ENCODE peak calls at places on chromosomes 2 and 18, in four cellular contexts. E is fibroblast of lung, O is lower lobe of right lung, Z is colonic mucosa. N is an unnamed sample. For H3K4me1, the result is how much of the 10 kb centered on the place peaks cover.

GRCh38 chr2:74577448-74577847 is 22.9 kb downstream of the DOK1 start:
- DNase-seq in O (no peak), E (no peak), Z (no peak), N (no peak)

GRCh38 chr2:165576409-165576808 is 106.9 kb downstream of the CSRNP3 start:
- DNase-seq in Z (no peak), E (no peak), O (no peak), N (no peak)

GRCh38 chr2:29189052-29189451 is 73.8 kb downstream of the CLIP4 start:
- DNase-seq in O (no peak), E (no peak), Z (no peak), N (no peak)

GRCh38 chr2:71897145-71897495 is 250.5 kb downstream of the CYP26B1 start:
- DNase-seq in Z (no peak), E (no peak), O (no peak), N (no peak)

GRCh38 chr2:236889081-236889780 is 196.5 kb upstream of the COPS8 start:
- DNase-seq in E (no peak), Z (no peak), O (no peak), N (no peak)

GRCh38 chr18:13892098-13892497 is 23.2 kb downstream of the MC2R start:
- DNase-seq in E (no peak), O (no peak), Z (no peak), N (no peak)

GRCh38 chr18:64119916-64120315 is 29.0 kb downstream of the LINC00305 start:
- DNase-seq in O (no peak), Z (no peak), E (no peak), N (no peak)

GRCh38 chr2:231714639-231715498 is 6.5 kb downstream of the PTMA start:
- DNase-seq in E (peak), O (peak), Z (peak), N (peak)

GRCh38 chr2:105537466-105537865 is 138.6 kb upstream of the FHL2 start:
- DNase-seq in O (no peak), Z (no peak), E (no peak), N (no peak)

GRCh38 chr2:183037281-183037659 is 987 bp downstream of the NCKAP1 start:
- DNase-seq in Z (no peak), O (no peak), E (peak), N (no peak)

GRCh38 chr18:13570216-13570615 is 156.1 kb downstream of the FAM210A start:
- DNase-seq in O (no peak), E (no peak), Z (no peak), N (no peak)

GRCh38 chr2:88350641-88351601 is 101.6 kb downstream of the FOXI3 start:
- DNase-seq in E (peak), Z (peak), O (peak), N (peak)

GRCh38 chr18:48165104-48165866 is 234.8 kb upstream of the SMAD2 start:
- DNase-seq in O (no peak), E (no peak), Z (peak), N (peak)

GRCh38 chr18:68665623-68666022 is 49.3 kb downstream of the TMX3 start:
- DNase-seq in E (no peak), Z (no peak), O (no peak), N (no peak)

GRCh38 chr2:12501469-12502147 is 215.1 kb upstream of the TRIB2 start:
- DNase-seq in Z (no peak), O (peak), E (no peak), N (peak)

GRCh38 chr2:106130251-106130998 is 63.7 kb downstream of the UXS1 start:
- DNase-seq in E (no peak), Z (peak), O (no peak), N (peak)

GRCh38 chr2:40120021-40120420 is 331.9 kb downstream of the SLC8A1 start:
- DNase-seq in E (no peak), Z (no peak), O (no peak), N (no peak)

GRCh38 chr2:81658227-81658626 is 1353.7 kb upstream of the LRRTM1 start:
- DNase-seq in Z (no peak), E (no peak), O (no peak), N (no peak)

GRCh38 chr2:46239847-46240181 is 57.4 kb upstream of the EPAS1 start:
- DNase-seq in E (no peak), O (no peak), Z (no peak), N (no peak)

GRCh38 chr18:73975266-73975665 is 172.4 kb downstream of the FBXO15 start:
- DNase-seq in Z (no peak), O (no peak), E (peak), N (no peak)

GRCh38 chr2:38075436-38076249 is at the start of gene CYP1B1:
- DNase-seq in O (peak), E (no peak), Z (peak), N (no peak)

GRCh38 chr2:191176305-191176704 is 25.5 kb upstream of the STAT4 start:
- DNase-seq in Z (no peak), O (no peak), E (no peak), N (no peak)

GRCh38 chr2:134737671-134738070 is 18.9 kb upstream of the TMEM163 start:
- DNase-seq in E (no peak), Z (no peak), O (no peak), N (no peak)

GRCh38 chr2:57516740-57517340 is 529.8 kb upstream of the VRK2 start:
- DNase-seq in Z (no peak), O (no peak), E (peak), N (no peak)

GRCh38 chr2:160306985-160307384 is 106.9 kb upstream of the ITGB6 start:
- DNase-seq in E (peak), Z (no peak), O (no peak), N (no peak)

GRCh38 chr2:72999729-73000725 is 71.5 kb downstream of the SFXN5 start:
- DNase-seq in E (peak), O (no peak), Z (no peak), N (no peak)

DNA sequence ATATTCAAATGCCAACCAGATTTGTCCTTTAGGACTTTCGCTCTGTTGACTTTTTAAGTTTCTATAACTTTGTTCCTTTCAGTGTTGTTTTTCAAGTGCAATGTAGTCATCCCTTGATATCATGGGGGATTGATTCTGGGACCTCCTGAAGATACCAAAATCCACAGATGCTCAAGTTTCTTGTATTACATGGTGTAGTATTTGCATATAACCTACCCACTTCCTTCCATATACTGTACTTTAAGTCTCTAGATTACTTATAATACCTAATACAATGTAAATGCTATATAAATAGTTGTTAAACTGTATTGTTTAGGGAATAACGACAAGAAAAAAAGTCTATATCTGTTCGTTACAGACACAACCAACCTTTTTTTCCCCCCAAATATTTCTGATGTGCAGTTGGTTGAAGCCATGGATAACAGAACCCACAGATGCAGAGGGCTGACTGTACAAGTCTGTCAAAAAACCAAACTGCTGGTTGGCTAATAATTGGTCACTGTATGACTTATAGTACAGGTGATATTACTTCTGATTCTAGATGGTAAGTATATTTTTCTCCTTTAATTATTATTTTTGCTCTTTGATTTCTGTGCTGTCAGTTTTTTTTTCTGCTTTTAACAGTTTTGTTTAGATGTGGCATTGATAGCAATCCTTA is 201.7 kb upstream of the STON1 start:
- DNase-seq in O (no peak), E (no peak), Z (no peak), N (no peak)
- H3K4me1 ChIP-seq in O (under half), E (under half), Z (under half), N (under half)

GRCh38 chr2:30255466-30256408 is 24.4 kb downstream of the LBH start:
- DNase-seq in O (no peak), E (no peak), Z (no peak), N (no peak)

GRCh38 chr2:30261695-30262211 is 30.4 kb downstream of the LBH start:
- DNase-seq in E (no peak), Z (no peak), O (no peak), N (no peak)

GRCh38 chr2:30259827-30260679 is 28.7 kb downstream of the LBH start:
- DNase-seq in Z (no peak), O (no peak), E (no peak), N (no peak)

GRCh38 chr2:30257266-30258214 is 26.2 kb downstream of the LBH start:
- DNase-seq in Z (no peak), O (no peak), E (no peak), N (no peak)

GRCh38 chr2:30259071-30259470 is 27.7 kb downstream of the LBH start:
- DNase-seq in Z (no peak), E (no peak), O (no peak), N (no peak)
- H3K4me1 ChIP-seq in Z (under half), E (under half), O (under half), N (under half)

GRCh38 chr2:126802774-126803421 is 95.8 kb upstream of the TEX51 start:
- DNase-seq in O (no peak), Z (no peak), E (no peak), N (peak)
- H3K4me1 ChIP-seq in O (under half), Z (under half), E (under half), N (under half)

GRCh38 chr2:169108098-169108884 is 38.9 kb downstream of the DHRS9 start:
- DNase-seq in Z (no peak), E (no peak), O (no peak), N (no peak)
- H3K4me1 ChIP-seq in Z (under half), E (under half), O (under half), N (under half)

GRCh38 chr18:62912885-62913284 is 197.5 kb downstream of the PHLPP1 start:
- DNase-seq in E (no peak), O (no peak), Z (no peak), N (no peak)
- H3K4me1 ChIP-seq in E (under half), O (under half), Z (under half), N (under half)

DNA sequence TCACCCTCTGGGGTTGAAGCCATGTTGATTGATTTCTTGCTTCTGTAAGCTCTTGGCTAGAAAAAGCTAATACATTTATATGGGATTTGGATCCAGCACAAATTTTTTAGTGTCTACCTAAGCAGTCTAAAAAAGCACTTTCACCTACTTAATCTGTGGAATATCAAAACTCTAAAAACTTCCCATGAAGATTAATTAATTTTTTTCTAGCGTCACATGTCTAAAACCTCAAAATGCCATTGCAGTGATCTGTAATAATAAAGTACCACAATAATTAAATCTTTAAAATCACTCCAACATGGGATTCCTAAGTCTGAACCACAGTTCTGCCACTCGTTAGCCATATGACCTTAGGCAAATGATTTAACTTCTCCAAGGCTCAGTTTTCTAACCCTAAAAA is 180.1 kb downstream of the EN1 start:
- DNase-seq in O (no peak), E (peak), Z (no peak), N (no peak)
- H3K4me1 ChIP-seq in O (under half), E (under half), Z (under half), N (under half)

GRCh38 chr18:22045221-22045918 is 124.0 kb upstream of the GATA6 start:
- DNase-seq in Z (peak), O (no peak), E (no peak), N (no peak)
- H3K4me1 ChIP-seq in Z (under half), O (under half), E (under half), N (under half)

N was measured in mucosa of descending colon.